ENCODE peak calls at places on chromosome 1, in ten cellular contexts. U is suprapubic skin, Z is transverse colon, X is cardiac muscle cell, R is foreskin fibroblast, C is brain microvascular endothelial cell, Y is fibroblast of mammary gland, Q is HL-60, N is GM23338, D is tibial artery. T is an unnamed sample.

GRCh38 chr1:26582053-26582835 is 52.7 kb downstream of the RPS6KA1 start:
- DNase-seq in U (no peak), Z (no peak), X (no peak), R (no peak), C (no peak), Y (peak; percentile 27), Q (no peak), N (no peak), D (no peak), T (no peak)

GRCh38 chr1:167800241-167800640 is 78.5 kb downstream of the MPZL1 start:
- DNase-seq in U (no peak), Z (no peak), X (no peak), R (no peak), C (no peak), Y (peak; percentile 28), Q (no peak), N (no peak), D (no peak), T (no peak)

GRCh38 chr1:77678628-77679610 is 3.5 kb downstream of the ZZZ3 start:
- DNase-seq in U (no peak), Z (no peak), X (no peak), R (no peak), C (no peak), Y (no peak), Q (no peak), N (no peak), D (no peak), T (no peak)

GRCh38 chr1:119779869-119780356 is 11.2 kb upstream of the HMGCS2 start:
- DNase-seq in U (no peak), Z (peak; percentile 70), X (peak; percentile 71), R (peak; percentile 28), C (no peak), Y (peak; percentile 67), Q (no peak), N (no peak), D (no peak), T (no peak)

GRCh38 chr1:184673305-184673704 is 81.4 kb downstream of the EDEM3 start:
- DNase-seq in U (no peak), Z (no peak), X (no peak), R (no peak), C (no peak), Y (no peak), Q (no peak), N (no peak), D (no peak), T (no peak)

GRCh38 chr1:213466578-213466977 is 415.5 kb downstream of the RPS6KC1 start:
- DNase-seq in U (no peak), Z (no peak), X (no peak), R (no peak), C (no peak), Y (no peak), Q (no peak), N (no peak), D (no peak), T (no peak)

GRCh38 chr1:184832517-184832916 is 77.9 kb upstream of the EDEM3 start:
- DNase-seq in U (no peak), Z (no peak), X (no peak), R (no peak), C (no peak), Y (no peak), Q (no peak), N (no peak), D (no peak), T (no peak)

GRCh38 chr1:61135286-61135685 is 52.9 kb downstream of the NFIA start:
- DNase-seq in U (no peak), Z (no peak), X (no peak), R (no peak), C (no peak), Y (no peak), Q (no peak), N (no peak), D (no peak), T (no peak)

GRCh38 chr1:37002898-37003297 is 31.4 kb downstream of the GRIK3 start:
- DNase-seq in U (no peak), Z (no peak), X (no peak), R (no peak), C (no peak), Y (no peak), Q (no peak), N (no peak), D (no peak), T (no peak)

GRCh38 chr1:116122955-116123757 is 12.0 kb downstream of the MAB21L3 start:
- DNase-seq in U (no peak), Z (peak; percentile 68), X (peak; percentile 81), R (peak; percentile 96), C (peak; percentile 82), Y (peak; percentile 98), Q (no peak), N (no peak), D (no peak), T (no peak)

GRCh38 chr1:205229399-205229861 is 1.7 kb downstream of the TMCC2 start:
- DNase-seq in U (no peak), Z (peak; percentile 66), X (peak; percentile 40), R (no peak), C (no peak), Y (peak; percentile 43), Q (peak; percentile 64), N (peak; percentile 86), D (peak; percentile 51), T (no peak)

DNA sequence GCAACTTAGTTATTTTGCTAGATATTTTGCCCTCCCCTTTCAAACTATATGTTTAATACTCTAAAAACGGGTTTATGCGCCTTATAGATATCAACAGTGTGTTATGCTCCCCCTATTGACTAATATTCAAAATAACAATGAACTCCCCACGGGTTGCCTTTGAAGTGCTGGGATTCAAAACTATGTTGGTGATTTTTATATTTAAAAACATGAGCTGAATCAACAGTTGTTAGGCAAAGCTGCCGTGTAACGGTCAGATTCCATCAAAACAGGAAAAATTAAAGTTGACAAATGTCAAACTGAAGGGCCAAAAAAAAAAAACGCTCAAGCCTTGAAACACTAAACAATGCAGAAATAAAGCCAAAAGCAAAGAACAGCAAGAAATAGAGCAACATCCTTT is 2.5 kb downstream of the TGFBR3 start:
- DNase-seq in U (no peak), Z (no peak), X (peak; percentile 61), R (no peak), C (peak; percentile 22), Y (peak; percentile 70), Q (no peak), N (no peak), D (no peak), T (no peak)
- H3K4me3 ChIP-seq in U (peak overlapping the region; percentile 92), Z (peak overlapping the region; percentile 72), X (no peak overlapping the region), R (peak overlapping the region; percentile 99), C (no peak overlapping the region), Y (peak overlapping the region; percentile 93), Q (no peak overlapping the region), N (no peak overlapping the region), D (peak overlapping the region; percentile 85), T (peak overlapping the region; percentile 39)

GRCh38 chr1:113027008-113027407 is 46.0 kb upstream of the LRIG2 start:
- DNase-seq in U (no peak), Z (no peak), X (no peak), R (no peak), C (no peak), Y (no peak), Q (no peak), N (peak; percentile 19), D (no peak), T (no peak)

GRCh38 chr1:113018911-113019310 is 54.1 kb upstream of the LRIG2 start:
- DNase-seq in U (no peak), Z (peak; percentile 28), X (no peak), R (no peak), C (no peak), Y (no peak), Q (no peak), N (no peak), D (no peak), T (no peak)

GRCh38 chr1:113027449-113027848 is 45.5 kb upstream of the LRIG2 start:
- DNase-seq in U (no peak), Z (no peak), X (no peak), R (no peak), C (no peak), Y (no peak), Q (no peak), N (peak; percentile 92), D (no peak), T (no peak)

DNA sequence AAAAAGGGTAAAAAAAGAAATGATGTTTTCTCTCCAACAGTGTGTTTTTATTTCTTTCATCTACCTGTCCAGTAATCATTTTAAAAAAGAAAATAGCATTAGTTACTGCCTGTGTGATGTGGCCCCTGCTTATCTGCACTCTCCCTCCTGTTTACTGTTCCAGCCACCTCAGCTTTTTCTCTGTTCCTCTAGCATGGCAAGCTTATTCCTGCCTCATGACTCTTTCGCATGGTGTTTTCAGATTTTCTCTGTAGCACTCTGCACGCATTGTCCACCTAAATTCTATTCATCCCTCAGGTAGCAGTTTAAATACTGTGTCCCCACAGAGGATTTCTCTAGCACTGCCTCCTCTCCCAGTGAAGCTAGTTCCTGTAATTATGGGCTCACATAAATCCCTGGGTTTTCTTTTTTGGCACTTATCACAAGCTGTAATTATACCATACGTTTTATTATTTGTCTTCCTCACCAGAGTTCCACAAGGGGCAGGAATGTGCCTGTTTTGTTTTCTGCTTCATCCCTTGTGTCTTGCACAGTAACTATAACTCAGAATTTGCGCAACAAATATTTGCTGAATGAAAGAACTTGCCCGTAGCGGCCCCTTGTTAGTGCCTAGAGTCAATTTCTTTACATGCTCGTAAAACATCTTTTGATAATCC is 51.4 kb upstream of the LRIG2 start:
- DNase-seq in U (no peak), Z (no peak), X (peak; percentile 68), R (peak; percentile 60), C (no peak), Y (peak; percentile 32), Q (no peak), N (no peak), D (no peak), T (no peak)
- TF ChIP-seq CTCF in U (no peak), Z (peak; percentile 11), X (no peak), R (no peak), C (no peak), Y (no peak), Q (no peak), N (no peak), D (no peak), T (peak; percentile 1)

GRCh38 chr1:51729156-51729823 is 112.4 kb downstream of the OSBPL9 start:
- DNase-seq in U (peak; percentile 86), Z (peak; percentile 95), X (peak; percentile 95), R (peak; percentile 71), C (peak; percentile 87), Y (peak; percentile 85), Q (peak; percentile 99), N (peak; percentile 96), D (peak; percentile 77), T (peak; percentile 58)
- H3K4me3 ChIP-seq in U (peak overlapping the region; percentile 54), Z (peak overlapping the region; percentile 77), X (peak overlapping the region; percentile 89), R (peak overlapping the region; percentile 64), C (peak overlapping the region; percentile 78), Y (peak overlapping the region; percentile 74), Q (peak overlapping the region; percentile 94), N (peak overlapping the region; percentile 75), D (peak overlapping the region; percentile 74), T (peak overlapping the region; percentile 75)

DNA sequence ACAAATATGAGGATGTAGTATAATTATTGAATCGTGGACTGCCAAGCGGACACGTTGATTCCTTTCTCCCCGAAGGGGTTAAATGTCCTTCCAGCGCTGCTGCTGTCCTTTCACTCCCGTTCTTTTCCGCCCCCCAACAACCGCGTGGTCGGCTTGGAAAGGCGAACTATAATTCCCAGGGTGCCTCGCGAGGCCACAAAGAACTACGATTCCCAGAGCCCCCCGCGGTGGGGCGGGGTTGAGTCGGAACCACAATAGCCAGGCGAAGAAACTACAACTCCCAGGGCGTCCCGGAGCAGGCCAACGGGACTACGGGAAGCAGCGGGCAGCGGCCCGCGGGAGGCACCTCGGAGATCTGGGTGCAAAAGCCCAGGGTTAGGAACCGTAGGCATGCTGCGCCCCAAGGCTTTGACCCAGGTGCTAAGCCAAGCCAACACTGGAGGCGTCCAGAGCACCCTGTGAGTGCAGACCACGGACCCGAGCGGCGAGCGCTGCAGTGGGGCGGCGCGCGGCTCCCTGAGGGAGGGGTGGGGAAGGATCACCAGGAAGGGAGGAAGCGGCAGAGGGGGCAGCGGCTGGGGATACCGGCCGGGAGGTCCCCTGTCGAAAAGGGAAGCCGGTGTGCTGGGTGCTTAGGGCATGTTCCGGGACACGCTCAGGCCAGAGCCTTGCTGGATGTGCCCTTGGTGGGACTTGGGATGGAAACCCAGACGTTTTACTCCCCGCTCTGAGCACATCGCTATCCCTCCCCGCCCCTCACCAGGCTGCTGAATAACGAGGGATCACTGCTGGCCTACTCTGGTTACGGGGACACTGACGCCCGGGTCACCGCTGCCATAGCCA is at the start of gene LAMTOR2:
- DNase-seq in U (peak; percentile 98), Z (peak; percentile 98), X (peak; percentile 97), R (peak; percentile 97), C (peak; percentile 98), Y (peak; percentile 94), Q (peak; percentile 99), N (peak; percentile 100), D (peak; percentile 99), T (peak; percentile 80)
- TF ChIP-seq CTCF in U (no peak), Z (no peak), X (no peak), R (no peak), C (no peak), Y (no peak), Q (no peak), N (no peak), D (no peak), T (no peak)

T was measured in AG04450.